ENCODE peak calls at places on chromosome 17, in seven cellular contexts. V is fibroblast of lung; Q is heart right ventricle; T is ovary; P is SJCRH30; S is esophagus squamous epithelium; N is effector memory CD4-positive, alpha-beta T cell. A is an unnamed sample. For H3K27me3 and H3K36me3, the result is how much of the 10 kb centered on the place peaks cover.

GRCh38 chr17:55394357-55395021 is 27.1 kb downstream of the MMD start:
- DNase-seq in N (no peak), V (no peak), T (no peak), S (no peak), Q (no peak), P (peak), A (no peak)

GRCh38 chr17:70365098-70365583 is 195.8 kb downstream of the KCNJ2 start:
- DNase-seq in Q (no peak), T (no peak), N (no peak), S (no peak), P (peak), V (peak), A (no peak)

GRCh38 chr17:30580916-30581315 is 103.7 kb downstream of the GOSR1 start:
- DNase-seq in T (no peak), N (no peak), V (no peak), Q (no peak), P (no peak), S (no peak), A (no peak)

GRCh38 chr17:20896153-20896649 is 146.6 kb downstream of the USP22 start:
- DNase-seq in T (peak), Q (peak), V (no peak), P (no peak), S (no peak), N (no peak), A (no peak)

GRCh38 chr17:62714016-62714777 is 86.7 kb downstream of the MRC2 start:
- DNase-seq in P (no peak), V (peak), S (no peak), Q (no peak), N (no peak), T (no peak), A (no peak)

GRCh38 chr17:21008516-21008915 is 34.3 kb downstream of the USP22 start:
- DNase-seq in V (no peak), S (no peak), Q (no peak), T (no peak), N (no peak), P (no peak), A (no peak)

GRCh38 chr17:28675485-28675884 is 13.5 kb downstream of the SUPT6H start:
- DNase-seq in N (no peak), V (no peak), S (no peak), Q (no peak), P (no peak), T (no peak), A (no peak)

GRCh38 chr17:80423536-80424225 is 8.7 kb downstream of the ENDOV start:
- DNase-seq in P (no peak), S (no peak), T (no peak), N (no peak), V (no peak), Q (no peak), A (no peak)

GRCh38 chr17:72296456-72296855 is 175.6 kb downstream of the SOX9 start:
- DNase-seq in S (no peak), T (no peak), N (no peak), P (no peak), Q (no peak), V (peak), A (no peak)

GRCh38 chr17:8732406-8733065 is 12.1 kb downstream of the CCDC42 start:
- DNase-seq in N (no peak), Q (no peak), V (no peak), T (no peak), P (no peak), S (no peak), A (no peak)

GRCh38 chr17:70190959-70191805 is 21.9 kb downstream of the KCNJ2 start:
- DNase-seq in S (no peak), V (no peak), T (no peak), P (no peak), N (no peak), Q (no peak), A (no peak)

GRCh38 chr17:8862213-8863056 is 5.0 kb downstream of the PIK3R6 start:
- DNase-seq in Q (no peak), T (no peak), S (no peak), P (no peak), V (no peak), N (no peak), A (no peak)

GRCh38 chr17:60893475-60893874 is 215.8 kb downstream of the BCAS3 start:
- DNase-seq in P (no peak), Q (no peak), T (no peak), N (no peak), S (no peak), V (no peak), A (no peak)

GRCh38 chr17:9934354-9934753 is 29.3 kb upstream of the RCVRN start:
- DNase-seq in Q (no peak), N (no peak), V (no peak), T (no peak), P (no peak), S (no peak), A (no peak)

GRCh38 chr17:61713035-61713434 is 122.0 kb upstream of the NACA2 start:
- DNase-seq in P (no peak), T (no peak), Q (no peak), N (no peak), V (no peak), S (no peak), A (no peak)

GRCh38 chr17:31690118-31690517 is 168.9 kb downstream of the COPRS start:
- DNase-seq in Q (no peak), P (no peak), T (no peak), S (no peak), V (peak), N (no peak), A (no peak)

GRCh38 chr17:71987634-71988033 is 133.2 kb upstream of the SOX9 start:
- DNase-seq in S (no peak), T (no peak), Q (no peak), V (peak), P (no peak), N (no peak), A (no peak)

GRCh38 chr17:55873017-55873758 is 122.3 kb downstream of the PCTP start:
- DNase-seq in T (no peak), Q (no peak), N (no peak), P (no peak), S (no peak), V (no peak), A (no peak)

GRCh38 chr17:47649972-47650524 is 329 bp downstream of the KPNB1 start:
- DNase-seq in P (no peak), V (no peak), T (no peak), Q (no peak), S (no peak), N (peak), A (no peak)

GRCh38 chr17:8747731-8748130 is 3.1 kb upstream of the CCDC42 start:
- DNase-seq in T (no peak), Q (no peak), N (no peak), V (no peak), P (no peak), S (no peak), A (no peak)

GRCh38 chr17:10149573-10150399 is 48.6 kb downstream of the GAS7 start:
- DNase-seq in Q (no peak), V (peak), T (no peak), P (no peak), N (no peak), S (no peak), A (no peak)

GRCh38 chr17:79053251-79053925 is 21.2 kb upstream of the ENGASE start:
- DNase-seq in Q (no peak), T (no peak), S (no peak), V (no peak), P (peak), N (no peak), A (no peak)

GRCh38 chr17:77356690-77357201 is 216.0 kb downstream of the SEC14L1 start:
- DNase-seq in P (no peak), T (peak), V (no peak), Q (no peak), N (no peak), S (no peak), A (peak)

GRCh38 chr17:79707931-79708891 is 22.5 kb upstream of the ENPP7 start:
- DNase-seq in Q (peak), S (no peak), N (no peak), P (peak), T (peak), V (peak), A (peak)

GRCh38 chr17:1012823-1013728 is 16.1 kb downstream of the TIMM22 start:
- DNase-seq in Q (no peak), V (no peak), N (no peak), T (peak), S (no peak), P (no peak), A (no peak)

GRCh38 chr17:37820313-37821024 is 75.6 kb upstream of the HNF1B start:
- DNase-seq in P (no peak), V (no peak), S (no peak), T (no peak), N (no peak), Q (no peak), A (no peak)

GRCh38 chr17:64236827-64237403 is 26.1 kb downstream of the TEX2 start:
- DNase-seq in V (no peak), Q (no peak), S (no peak), N (no peak), P (no peak), T (no peak), A (peak)

GRCh38 chr17:9768381-9768934 is 22.9 kb downstream of the DHRS7C start:
- DNase-seq in S (no peak), P (peak), N (no peak), V (peak), T (no peak), Q (no peak), A (no peak)

GRCh38 chr17:6670571-6670970 is 19.0 kb downstream of the C17orf100 start:
- DNase-seq in V (no peak), N (no peak), Q (no peak), S (no peak), T (no peak), P (no peak), A (no peak)

GRCh38 chr17:31425646-31426045 is 34.2 kb downstream of the RAB11FIP4 start:
- DNase-seq in P (peak), N (no peak), Q (peak), V (no peak), S (no peak), T (no peak), A (peak)

GRCh38 chr17:82598256-82599011 is 49.8 kb downstream of the WDR45B start:
- DNase-seq in Q (no peak), V (peak), S (no peak), N (no peak), P (no peak), T (no peak), A (no peak)

GRCh38 chr17:35259001-35259400 is 16.1 kb downstream of the SLFN5 start:
- DNase-seq in N (no peak), S (no peak), Q (no peak), T (no peak), V (no peak), P (no peak), A (no peak)
- H3K27me3 ChIP-seq in N (under half), S (under half), Q (under half), T (under half), V (under half), P (under half), A (half or more)

GRCh38 chr17:51165680-51166197 is 472 bp upstream of the NME2 start:
- DNase-seq in S (no peak), V (no peak), P (no peak), Q (peak), N (no peak), T (peak), A (peak)

GRCh38 chr17:51166987-51167931 is 1.0 kb downstream of the NME2 start:
- DNase-seq in S (no peak), N (peak), T (peak), P (peak), V (peak), Q (peak), A (peak)

GRCh38 chr17:51166198-51166986 is at the start of gene NME2:
- DNase-seq in P (peak), S (peak), V (peak), N (peak), T (peak), Q (peak), A (peak)

GRCh38 chr17:51164911-51165679 is 1.1 kb upstream of the NME2 start:
- DNase-seq in Q (no peak), T (peak), N (no peak), V (no peak), S (no peak), P (peak), A (peak)

GRCh38 chr17:51169340-51169739 is 3.1 kb downstream of the NME2 start:
- DNase-seq in T (no peak), N (no peak), Q (no peak), S (no peak), P (no peak), V (no peak), A (no peak)
- H3K36me3 ChIP-seq in T (under half), N (under half), Q (half or more), S (under half), P (under half), V (under half), A (half or more)

GRCh38 chr17:74367206-74367605 is at the start of gene GPR142:
- DNase-seq in Q (no peak), N (no peak), P (no peak), V (no peak), T (no peak), S (no peak), A (no peak)
- H3K27me3 ChIP-seq in Q (under half), N (under half), P (under half), V (under half), T (under half), S (under half), A (under half)

GRCh38 chr17:2809337-2809736 is 13.1 kb downstream of the RAP1GAP2 start:
- DNase-seq in P (no peak), N (no peak), T (no peak), V (no peak), S (no peak), Q (no peak), A (no peak)
- H3K36me3 ChIP-seq in P (under half), N (under half), T (under half), V (under half), S (under half), Q (under half), A (under half)

GRCh38 chr17:74641949-74642298 is 18.4 kb upstream of the CD300E start:
- DNase-seq in T (no peak), P (no peak), S (no peak), Q (no peak), V (no peak), N (no peak), A (no peak)

GRCh38 chr17:74642556-74642955 is 19.0 kb upstream of the CD300E start:
- DNase-seq in S (no peak), V (no peak), P (no peak), N (no peak), Q (no peak), T (no peak), A (no peak)

GRCh38 chr17:74644419-74644818 is 20.9 kb upstream of the CD300E start:
- DNase-seq in V (no peak), T (no peak), N (no peak), Q (no peak), P (no peak), S (no peak), A (no peak)

GRCh38 chr17:74643826-74644225 is 20.3 kb upstream of the CD300E start:
- DNase-seq in N (no peak), V (no peak), S (no peak), T (no peak), P (no peak), Q (no peak), A (no peak)

DNA sequence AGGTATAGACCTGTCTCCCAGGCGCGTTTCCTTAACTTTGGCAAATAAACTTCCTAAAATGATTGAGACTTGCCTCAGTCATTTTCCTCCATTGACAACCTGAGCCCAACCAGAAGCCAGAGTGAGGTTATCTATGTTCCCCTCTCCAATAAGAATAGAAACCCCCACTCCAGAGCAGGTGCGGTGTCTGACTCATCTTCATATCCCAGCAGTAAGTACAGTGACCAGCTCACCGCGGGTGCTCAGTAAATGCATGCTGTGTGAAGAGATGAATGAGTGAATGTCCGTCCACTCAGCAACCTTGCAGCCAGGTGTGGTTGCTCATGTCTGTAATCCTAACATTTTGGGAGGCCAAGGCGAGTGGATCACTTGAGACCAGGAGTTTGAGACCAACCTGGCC is 19.5 kb upstream of the CD300E start:
- DNase-seq in V (no peak), P (no peak), Q (no peak), N (no peak), S (no peak), T (no peak), A (no peak)
- H3K27me3 ChIP-seq in V (under half), P (under half), Q (half or more), N (under half), S (under half), T (under half), A (under half)

GRCh38 chr17:49514374-49514738 is 19.3 kb downstream of the NGFR start:
- DNase-seq in V (peak), N (no peak), Q (no peak), T (no peak), P (peak), S (no peak), A (peak)

GRCh38 chr17:49511810-49512209 is 16.7 kb downstream of the NGFR start:
- DNase-seq in N (no peak), P (no peak), V (no peak), S (no peak), T (no peak), Q (no peak), A (no peak)

GRCh38 chr17:49512296-49513043 is 17.4 kb downstream of the NGFR start:
- DNase-seq in V (no peak), T (no peak), S (no peak), P (no peak), Q (no peak), N (no peak), A (no peak)

GRCh38 chr17:49513616-49514373 is 18.7 kb downstream of the NGFR start:
- DNase-seq in S (no peak), T (peak), P (no peak), V (no peak), Q (peak), N (no peak), A (no peak)

GRCh38 chr17:49513044-49513395 is 17.9 kb downstream of the NGFR start:
- DNase-seq in N (no peak), V (no peak), S (no peak), T (no peak), P (no peak), Q (no peak), A (no peak)
- H3K36me3 ChIP-seq in N (under half), V (under half), S (under half), T (under half), P (half or more), Q (under half), A (under half)

DNA sequence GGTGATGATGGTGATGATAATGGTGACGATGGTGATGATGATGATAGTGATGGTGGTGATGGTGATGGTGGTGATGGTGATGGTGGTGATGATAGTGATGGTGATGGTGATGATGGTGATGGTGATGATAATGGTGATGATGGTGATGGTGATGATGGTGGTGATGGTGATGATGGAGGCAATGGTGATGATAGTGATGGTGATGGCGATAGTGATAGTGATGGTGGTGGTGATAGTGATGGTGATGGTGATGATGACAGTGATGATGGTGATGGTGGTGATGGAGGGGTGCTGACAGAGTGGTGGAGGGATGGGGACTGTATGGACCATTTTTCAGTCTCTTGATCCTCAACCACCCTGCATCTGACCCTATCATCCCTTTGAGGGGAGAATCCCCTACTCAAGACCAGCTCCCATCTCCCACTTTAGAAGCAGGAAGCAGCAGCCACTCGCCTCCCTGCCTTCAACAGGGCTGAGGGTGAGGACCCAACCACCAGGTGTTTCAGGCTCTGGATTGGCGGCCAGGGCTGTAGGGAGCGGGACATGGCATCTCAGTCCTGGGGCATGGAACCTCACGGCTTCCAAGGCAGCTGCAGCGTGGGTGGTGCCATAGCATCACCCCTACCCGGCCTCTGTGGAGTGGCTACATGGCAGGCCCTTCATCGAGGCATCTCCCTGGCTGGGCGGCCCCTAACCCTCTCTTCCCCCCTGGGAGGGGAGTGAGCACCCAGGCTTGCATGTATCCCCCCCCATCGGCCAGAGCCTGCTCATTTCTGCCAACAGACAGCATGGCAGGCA is 4.5 kb downstream of the FSCN2 start:
- DNase-seq in S (no peak), N (no peak), T (no peak), V (no peak), Q (no peak), P (no peak), A (no peak)
- H3K27me3 ChIP-seq in S (under half), N (under half), T (under half), V (under half), Q (under half), P (under half), A (under half)

DNA sequence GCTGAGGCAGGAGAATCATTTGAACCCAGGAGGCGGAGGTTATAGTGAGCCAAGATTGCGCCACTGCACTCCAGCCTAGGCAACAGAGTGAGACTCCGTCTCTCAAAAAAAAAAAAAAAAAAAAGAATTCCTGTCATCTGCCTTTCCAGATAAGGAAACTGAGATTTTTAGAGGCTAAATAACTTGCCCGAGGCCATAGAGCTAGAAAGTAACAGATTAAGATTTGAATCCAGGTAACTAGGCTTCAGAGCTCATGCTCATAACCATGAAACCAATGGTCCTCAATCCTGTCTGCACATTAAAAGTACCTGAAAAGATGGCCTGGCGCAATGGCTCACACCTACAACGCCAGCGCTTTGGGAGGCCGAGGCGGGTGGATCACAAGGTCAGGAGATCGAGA is 9.5 kb downstream of the NCBP3 start:
- DNase-seq in P (no peak), N (no peak), T (no peak), Q (no peak), S (no peak), V (no peak), A (no peak)
- H3K36me3 ChIP-seq in P (under half), N (under half), T (under half), Q (half or more), S (under half), V (under half), A (half or more)

GRCh38 chr17:34257986-34258326 is 2.9 kb downstream of the CCL2 start:
- DNase-seq in T (no peak), S (no peak), V (no peak), P (no peak), N (no peak), Q (no peak), A (no peak)
- H3K27me3 ChIP-seq in T (under half), S (under half), V (under half), P (under half), N (under half), Q (under half), A (half or more)